ENCODE peak calls at places on chromosomes 11 and 22, in five cellular contexts. Q is heart left ventricle, Y is foreskin fibroblast, T is dorsolateral prefrontal cortex, N is progenitor cell of endocrine pancreas. E is an unnamed sample.

GRCh38 chr11:129804012-129804411 is 11.6 kb upstream of the TMEM45B start:
- DNase-seq in Y (no peak), N (no peak), Q (no peak), T (no peak), E (no peak)

GRCh38 chr11:78168539-78169477 is 19.6 kb downstream of the KCTD21 start:
- DNase-seq in Y (peak; percentile 70), N (no peak), Q (peak; percentile 90), T (no peak), E (no peak)

GRCh38 chr11:125433454-125434121 is 62.5 kb downstream of the FEZ1 start:
- DNase-seq in Y (peak; percentile 72), Q (no peak), T (peak; percentile 58), N (no peak), E (peak; percentile 44)

GRCh38 chr11:27392715-27393114 is 29.7 kb upstream of the CCDC34 start:
- DNase-seq in Q (no peak), Y (peak; percentile 82), N (no peak), T (no peak), E (no peak)

GRCh38 chr11:130428271-130428670 is at the start of gene ADAMTS8:
- DNase-seq in Y (no peak), T (no peak), N (peak; percentile 16), Q (peak; percentile 44), E (no peak)

GRCh38 chr22:29994027-29994715 is 86.1 kb upstream of the HORMAD2 start:
- DNase-seq in T (no peak), Q (no peak), N (no peak), Y (peak; percentile 58), E (no peak)

GRCh38 chr11:130208241-130209127 is 48.9 kb downstream of the ST14 start:
- DNase-seq in Y (no peak), N (no peak), T (no peak), Q (no peak), E (no peak)

GRCh38 chr11:47178305-47178704 is 1.6 kb upstream of the ARFGAP2 start:
- DNase-seq in N (no peak), Q (no peak), Y (no peak), T (no peak), E (no peak)

GRCh38 chr11:1640076-1640946 is 10.7 kb downstream of the KRTAP5-5 start:
- DNase-seq in T (no peak), N (peak; percentile 48), Y (peak; percentile 59), Q (no peak), E (peak; percentile 37)

GRCh38 chr11:96290631-96291030 is 52.4 kb downstream of the MAML2 start:
- DNase-seq in Q (no peak), N (no peak), T (no peak), Y (no peak), E (no peak)

GRCh38 chr11:124778281-124778680 is 16.2 kb upstream of the ESAM start:
- DNase-seq in N (no peak), T (no peak), Y (no peak), Q (no peak), E (no peak)

GRCh38 chr11:109241988-109242387 is 180.0 kb upstream of the C11orf87 start:
- DNase-seq in Q (no peak), T (no peak), N (no peak), Y (no peak), E (no peak)

GRCh38 chr22:38415046-38415445 is 40.0 kb downstream of the KCNJ4 start:
- DNase-seq in T (no peak), Y (no peak), Q (peak; percentile 20), N (peak; percentile 5), E (no peak)

GRCh38 chr22:21698430-21699329 is 32.9 kb downstream of the PPIL2 start:
- DNase-seq in T (no peak), Q (peak; percentile 86), N (no peak), Y (peak; percentile 69), E (peak; percentile 44)

GRCh38 chr11:44573333-44573732 is 7.9 kb downstream of the CD82 start:
- DNase-seq in T (no peak), Y (no peak), Q (no peak), N (no peak), E (no peak)

GRCh38 chr22:24580276-24580675 is 12.6 kb downstream of the LRRC75B start:
- DNase-seq in Y (peak; percentile 87), T (no peak), Q (no peak), N (no peak), E (no peak)

GRCh38 chr11:82701847-82702520 is 31.7 kb downstream of the FAM181B start:
- DNase-seq in Q (no peak), N (peak; percentile 36), T (no peak), Y (peak; percentile 41), E (peak; percentile 59)

GRCh38 chr11:135075740-135076139 is 663.7 kb upstream of the B3GAT1 start:
- DNase-seq in N (no peak), T (no peak), Q (peak; percentile 69), Y (peak; percentile 5), E (peak; percentile 38)

GRCh38 chr11:131827440-131827839 is 457.0 kb downstream of the NTM start:
- DNase-seq in Q (no peak), Y (no peak), T (no peak), N (no peak), E (no peak)

GRCh38 chr11:86106916-86107315 is 38.0 kb upstream of the PICALM start:
- DNase-seq in Y (peak; percentile 16), T (no peak), N (no peak), Q (no peak), E (no peak)

GRCh38 chr11:71934213-71934612 is 5.4 kb downstream of the RNF121 start:
- DNase-seq in Y (no peak), T (no peak), Q (no peak), N (no peak), E (no peak)

GRCh38 chr11:58334708-58335107 is 24.2 kb downstream of the OR5B17 start:
- DNase-seq in N (no peak), Q (no peak), T (no peak), Y (peak; percentile 86), E (no peak)

GRCh38 chr22:25748704-25749103 is 6.7 kb downstream of the MYO18B start:
- DNase-seq in N (no peak), T (no peak), Y (no peak), Q (no peak), E (no peak)

GRCh38 chr11:129881570-129882170 is 13.7 kb downstream of the NFRKB start:
- DNase-seq in N (peak; percentile 22), T (no peak), Y (peak; percentile 68), Q (no peak), E (peak; percentile 44)

GRCh38 chr22:48574776-48575566 is 1252.7 kb downstream of the BRD1 start:
- DNase-seq in N (peak; percentile 84), Q (peak; percentile 49), T (peak; percentile 49), Y (peak; percentile 3), E (peak; percentile 73)

GRCh38 chr22:47007496-47007895 is 245.0 kb downstream of the TBC1D22A start:
- DNase-seq in T (no peak), Q (no peak), N (no peak), Y (no peak), E (no peak)

GRCh38 chr22:47008208-47008885 is 245.9 kb downstream of the TBC1D22A start:
- DNase-seq in T (no peak), Y (no peak), N (no peak), Q (no peak), E (no peak)

GRCh38 chr22:47006433-47006832 is 244.0 kb downstream of the TBC1D22A start:
- DNase-seq in Y (no peak), T (no peak), N (no peak), Q (no peak), E (no peak)

GRCh38 chr22:47006869-47007268 is 244.4 kb downstream of the TBC1D22A start:
- DNase-seq in N (no peak), T (no peak), Y (no peak), Q (no peak), E (no peak)

DNA sequence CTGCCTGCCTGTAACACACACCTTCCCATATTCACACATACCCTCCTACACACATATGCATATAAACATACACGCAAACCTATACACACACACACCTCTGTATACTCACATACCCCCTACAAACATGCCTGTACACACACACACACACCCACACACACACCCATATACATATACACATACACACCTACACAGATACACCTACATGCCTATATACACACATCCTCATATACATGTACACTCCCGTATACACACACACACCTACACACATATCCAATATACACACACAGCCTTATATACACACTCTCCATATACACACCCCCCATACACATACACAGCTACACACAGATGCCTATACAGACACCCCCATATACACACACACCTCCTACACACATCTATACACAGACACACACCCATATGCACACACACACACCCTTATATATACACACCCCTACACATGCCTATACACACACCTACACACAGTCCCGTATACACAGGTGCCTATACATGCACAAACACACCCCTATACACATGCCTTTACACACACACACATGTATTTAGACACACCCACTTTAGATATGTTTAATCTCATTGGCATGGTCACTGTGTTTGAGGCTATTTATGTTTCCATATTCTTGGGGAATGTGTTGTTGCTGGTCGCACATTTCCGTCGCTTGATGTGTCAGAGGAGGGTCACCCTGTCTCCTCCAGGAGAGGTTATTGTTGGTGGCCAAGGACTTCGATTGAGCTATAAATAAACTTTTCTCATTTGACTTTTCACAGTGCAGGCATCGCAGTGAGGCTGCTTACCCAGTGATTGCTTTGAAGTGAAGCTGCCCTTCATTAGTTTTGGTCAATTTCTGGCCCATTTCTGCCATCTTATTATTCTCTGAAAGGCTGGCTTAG is 243.3 kb downstream of the TBC1D22A start:
- DNase-seq in Y (no peak), N (no peak), Q (no peak), T (no peak), E (no peak)
- TF ChIP-seq CTCF in Y (no peak), N (no peak), Q (no peak), T (no peak), E (no peak)

GRCh38 chr11:76799061-76799804 is 16.1 kb downstream of the TSKU start:
- DNase-seq in Q (peak; percentile 93), T (peak; percentile 74), Y (peak; percentile 88), N (peak; percentile 82), E (peak; percentile 84)
- TF ChIP-seq CTCF in Q (peak; percentile 96), T (peak; percentile 90), Y (peak; percentile 95), N (peak; percentile 86), E (peak; percentile 93)

DNA sequence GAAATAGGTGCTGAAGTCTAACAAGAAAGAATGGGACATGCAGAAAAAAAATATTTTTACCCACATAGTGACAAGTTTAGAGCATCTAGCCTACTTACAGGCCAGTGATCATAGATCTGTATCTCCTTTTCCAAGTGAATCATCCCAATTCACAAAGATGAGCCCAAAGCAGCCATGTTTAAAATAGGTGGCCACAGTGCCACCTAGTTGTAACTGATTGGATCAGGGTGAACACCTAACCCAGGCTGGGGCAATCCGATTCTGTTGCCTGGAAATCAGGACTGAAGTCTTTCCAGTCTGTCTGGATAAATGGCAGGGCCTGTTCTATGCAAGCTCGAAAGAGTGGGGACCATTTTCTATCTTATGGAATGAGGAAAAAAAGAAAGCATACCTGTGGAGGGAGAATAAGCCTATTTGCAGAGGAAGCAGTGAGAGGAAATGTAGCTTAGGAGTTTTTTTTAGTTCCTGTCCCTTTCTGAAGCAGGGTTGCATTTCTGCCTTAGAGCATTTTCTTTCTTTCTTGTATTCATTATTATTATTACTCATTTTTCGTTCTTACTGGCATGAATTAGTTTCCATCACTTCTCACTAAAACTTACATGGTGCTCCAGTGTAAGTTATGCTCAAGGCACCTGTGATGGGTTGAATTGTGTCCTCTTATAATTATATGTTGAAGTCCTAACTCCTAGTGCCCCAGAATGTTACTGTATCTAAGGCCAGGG is 113.2 kb upstream of the RAG2 start:
- DNase-seq in Q (no peak), Y (no peak), N (no peak), T (no peak), E (no peak)
- TF ChIP-seq CTCF in Q (no peak), Y (no peak), N (no peak), T (no peak), E (no peak)

DNA sequence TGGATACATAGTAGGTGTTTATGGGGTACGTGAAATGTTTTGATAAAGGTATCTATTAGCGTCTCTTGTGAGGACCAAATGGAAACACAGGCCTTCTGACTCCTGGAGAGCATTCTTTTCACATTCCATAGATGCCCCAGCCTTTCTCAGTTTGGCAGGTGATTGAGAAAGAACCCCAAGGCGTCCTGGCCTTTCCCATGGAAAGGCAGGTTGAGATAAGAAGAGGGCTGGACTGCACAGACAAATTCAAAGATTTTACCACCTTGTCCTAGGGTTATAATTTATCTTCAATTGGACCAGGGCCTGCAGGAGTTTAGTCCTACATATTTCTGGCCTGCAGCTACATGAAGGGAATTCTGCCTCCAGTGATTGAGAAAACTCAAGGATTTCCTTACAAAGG is 661 bp upstream of the OLFML1 start:
- DNase-seq in Y (no peak), N (no peak), T (no peak), Q (no peak), E (no peak)
- TF ChIP-seq CTCF in Y (no peak), N (no peak), T (no peak), Q (no peak), E (no peak)

E was measured in neural crest cell.